ENCODE peak calls at places on chromosomes 12 and 14, in seven cellular contexts. F, D, L, M, I, K and E are unnamed samples.

GRCh38 chr14:106343636-106344035 is 817.3 kb downstream of the TMEM121 start:
- DNase-seq in F (no peak), D (no peak), L (no peak), M (no peak), I (no peak), K (no peak), E (no peak)

GRCh38 chr14:31802838-31803237 is 241.6 kb downstream of the NUBPL start:
- DNase-seq in F (no peak), D (no peak), L (no peak), M (no peak), I (no peak), K (no peak), E (no peak)

GRCh38 chr14:99809864-99810854 is 16.9 kb downstream of the EML1 start:
- DNase-seq in F (no peak), D (peak; percentile 39), L (no peak), M (no peak), I (no peak), K (peak; percentile 35), E (no peak)

GRCh38 chr14:97218713-97219355 is 421.7 kb downstream of the VRK1 start:
- DNase-seq in F (no peak), D (no peak), L (no peak), M (no peak), I (no peak), K (no peak), E (no peak)

GRCh38 chr12:109621271-109621671 is 47.7 kb downstream of the MVK start:
- DNase-seq in F (no peak), D (no peak), L (no peak), M (no peak), I (no peak), K (no peak), E (no peak)

GRCh38 chr12:21659383-21659782 is 1.7 kb upstream of the LDHB start:
- DNase-seq in F (no peak), D (no peak), L (no peak), M (no peak), I (no peak), K (no peak), E (peak; percentile 12)

GRCh38 chr14:21099596-21099985 is 1.1 kb upstream of the ZNF219 start:
- DNase-seq in F (no peak), D (no peak), L (no peak), M (no peak), I (no peak), K (no peak), E (no peak)

GRCh38 chr12:125954362-125954761 is 889.1 kb downstream of the AACS start:
- DNase-seq in F (no peak), D (no peak), L (no peak), M (no peak), I (no peak), K (no peak), E (no peak)

GRCh38 chr12:103882861-103883596 is 42.0 kb upstream of the NT5DC3 start:
- DNase-seq in F (no peak), D (no peak), L (no peak), M (no peak), I (no peak), K (no peak), E (no peak)

GRCh38 chr12:3200032-3200617 is 122.9 kb downstream of the TSPAN9 start:
- DNase-seq in F (no peak), D (peak; percentile 53), L (peak; percentile 16), M (peak; percentile 65), I (no peak), K (no peak), E (no peak)

GRCh38 chr12:110266381-110266909 is 14.6 kb upstream of the ATP2A2 start:
- DNase-seq in F (no peak), D (no peak), L (no peak), M (no peak), I (peak; percentile 46), K (no peak), E (no peak)

GRCh38 chr14:68884031-68885030 is 91.5 kb upstream of the ZFP36L1 start:
- DNase-seq in F (no peak), D (no peak), L (peak; percentile 30), M (peak; percentile 96), I (no peak), K (no peak), E (no peak)
- TF ChIP-seq POLR2A in F (no peak), D (no peak), L (no peak), M (no peak), I (no peak), K (no peak), E (no peak)

GRCh38 chr12:6871052-6871957 is 1.8 kb downstream of the SPSB2 start:
- DNase-seq in F (no peak), D (peak; percentile 45), L (peak; percentile 83), M (no peak), I (peak; percentile 71), K (no peak), E (peak; percentile 54)

GRCh38 chr12:6873094-6874006 is at the start of gene SPSB2:
- DNase-seq in F (peak; percentile 69), D (peak; percentile 99), L (peak; percentile 99), M (peak; percentile 92), I (peak; percentile 96), K (peak; percentile 94), E (peak; percentile 98)

GRCh38 chr12:6869049-6870021 is 2.0 kb downstream of the TPI1 start:
- DNase-seq in F (peak; percentile 27), D (peak; percentile 91), L (peak; percentile 90), M (peak; percentile 70), I (peak; percentile 85), K (peak; percentile 69), E (peak; percentile 89)

GRCh38 chr12:6868211-6869048 is 1.1 kb downstream of the TPI1 start:
- DNase-seq in F (no peak), D (no peak), L (no peak), M (peak; percentile 29), I (peak; percentile 36), K (no peak), E (peak; percentile 64)

DNA sequence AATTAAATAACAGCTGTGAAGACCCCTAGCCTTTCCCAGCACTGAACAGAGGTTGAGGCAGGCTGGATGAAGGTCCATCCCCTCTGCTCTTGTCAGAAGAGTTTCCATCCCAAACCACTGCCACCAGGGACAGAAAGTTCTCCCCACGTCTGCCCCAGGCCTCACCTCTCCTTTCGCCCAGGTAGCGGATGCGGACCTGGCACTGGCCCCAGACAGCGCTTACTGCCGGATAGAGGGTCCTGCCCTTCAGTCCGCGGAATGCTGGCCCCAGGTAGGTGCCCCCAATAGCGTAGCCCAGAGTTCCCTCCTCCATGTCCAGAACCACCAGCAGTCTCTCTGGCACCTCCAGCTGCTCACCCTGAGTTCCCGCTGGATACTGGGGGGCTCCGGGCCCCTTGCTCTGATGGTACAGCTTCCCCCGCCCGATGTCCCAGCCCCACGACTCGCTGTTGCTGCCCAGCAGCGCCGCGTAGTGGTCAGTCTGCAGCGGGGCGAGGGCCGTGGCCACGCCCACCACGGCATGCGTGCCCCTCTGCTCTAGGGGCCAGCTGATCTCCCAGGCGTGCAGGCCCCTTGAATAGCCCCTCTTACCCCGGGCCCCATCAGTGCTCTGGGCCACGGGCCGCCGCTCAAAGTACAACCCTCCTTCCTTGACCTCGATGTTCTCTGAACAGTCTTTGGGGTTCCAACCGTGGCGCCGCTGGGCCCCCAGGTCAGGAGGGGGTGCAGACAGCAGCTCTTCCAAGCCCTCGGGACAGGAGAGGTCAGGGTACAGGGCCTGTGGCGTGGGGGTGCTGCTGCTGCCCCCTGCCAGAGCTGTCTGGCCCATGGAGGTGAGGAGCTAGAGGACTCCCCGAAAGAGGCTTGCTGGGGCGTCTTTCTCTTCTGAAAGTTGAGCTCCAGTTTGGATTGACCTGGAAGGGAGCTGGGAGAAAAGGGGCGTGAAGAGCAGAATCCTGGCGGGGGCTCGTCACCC is 742 bp downstream of the SPSB2 start:
- DNase-seq in F (peak; percentile 26), D (peak; percentile 88), L (peak; percentile 91), M (peak; percentile 64), I (peak; percentile 89), K (peak; percentile 76), E (peak; percentile 90)
- TF ChIP-seq POLR2A in F (peak; percentile 81), D (no peak), L (no peak), M (no peak), I (peak; percentile 30), K (no peak), E (no peak)

DNA sequence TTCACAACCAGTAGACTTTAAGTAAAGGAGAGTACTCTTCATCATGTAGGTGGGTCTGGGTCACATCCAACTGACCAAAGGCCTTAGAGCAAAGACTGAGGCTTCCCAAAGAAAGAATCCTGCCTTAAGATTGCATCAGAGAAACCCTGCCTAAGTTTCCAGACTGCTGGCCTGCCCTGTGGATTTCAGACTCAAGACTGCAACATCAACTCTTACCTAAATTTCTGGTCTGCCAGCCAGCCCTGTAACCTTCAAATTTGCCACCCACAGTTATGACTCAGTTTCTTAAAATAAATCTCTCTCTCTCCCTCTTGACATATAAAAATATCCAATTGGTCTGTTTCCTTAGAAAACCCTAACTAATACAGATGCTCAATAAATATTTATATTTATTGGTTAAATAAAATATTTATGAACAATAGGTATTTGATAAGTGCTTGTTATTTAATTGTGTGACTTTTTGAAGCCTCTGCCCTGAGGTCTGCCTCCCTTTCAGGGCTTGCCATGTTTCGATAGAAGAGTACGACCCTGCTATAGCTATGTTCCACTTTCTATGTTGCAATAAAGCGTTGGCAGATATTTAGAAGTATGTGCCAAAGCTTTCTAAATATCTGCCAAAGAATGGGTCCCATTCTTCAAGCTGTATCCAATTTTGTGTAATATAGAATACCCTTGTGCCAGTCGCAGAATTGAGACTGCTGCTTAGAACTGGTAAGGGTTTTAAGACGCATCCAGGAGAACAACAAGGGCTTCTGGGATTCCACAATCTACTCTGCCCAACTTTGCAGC is 65.7 kb downstream of the TMEM30B start:
- DNase-seq in F (no peak), D (no peak), L (no peak), M (peak; percentile 45), I (no peak), K (no peak), E (no peak)
- TF ChIP-seq POLR2A in F (no peak), D (no peak), L (no peak), M (no peak), I (no peak), K (no peak), E (no peak)

GRCh38 chr14:94484476-94484875 is 8.5 kb upstream of the SERPINA9 start:
- DNase-seq in F (no peak), D (no peak), L (no peak), M (no peak), I (no peak), K (no peak), E (no peak)

GRCh38 chr14:94483071-94483451 is 7.1 kb upstream of the SERPINA9 start:
- DNase-seq in F (peak; percentile 68), D (no peak), L (no peak), M (no peak), I (no peak), K (no peak), E (no peak)

GRCh38 chr14:94480809-94481208 is 4.8 kb upstream of the SERPINA9 start:
- DNase-seq in F (no peak), D (no peak), L (no peak), M (no peak), I (no peak), K (no peak), E (no peak)

GRCh38 chr14:94483729-94484275 is 7.8 kb upstream of the SERPINA9 start:
- DNase-seq in F (no peak), D (no peak), L (no peak), M (peak; percentile 56), I (no peak), K (no peak), E (no peak)

DNA sequence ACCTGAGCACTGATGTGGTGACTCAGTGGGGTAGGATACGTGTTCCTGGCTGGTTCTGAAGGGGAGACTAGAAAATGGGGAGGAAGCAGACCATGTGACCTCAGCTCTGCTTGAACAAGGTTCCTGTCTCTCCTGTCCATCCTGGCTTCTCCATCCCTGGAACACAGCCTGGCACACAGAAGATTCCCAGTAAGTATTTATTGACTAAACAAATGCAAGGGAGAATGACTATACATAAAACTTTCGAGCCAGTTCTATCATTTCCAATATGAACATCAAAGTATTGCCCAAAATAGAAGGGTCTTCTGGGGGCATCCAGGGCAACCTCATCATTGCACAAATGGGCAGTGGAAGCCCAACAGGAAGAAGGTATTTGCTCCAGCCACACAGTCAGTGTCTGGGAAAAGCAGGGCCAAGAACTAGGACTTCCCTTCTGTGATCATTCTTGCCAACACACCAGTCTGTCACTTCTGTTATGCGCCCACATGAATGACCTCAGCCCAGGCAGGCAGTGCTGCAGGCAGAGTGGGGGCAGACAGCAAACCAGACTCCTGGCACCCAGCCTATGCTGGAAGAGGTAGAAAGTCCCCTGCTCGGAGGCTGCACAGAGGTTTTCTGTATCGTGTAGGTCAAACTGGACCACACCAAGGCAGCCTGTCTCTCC is 5.6 kb upstream of the SERPINA9 start:
- DNase-seq in F (peak; percentile 61), D (no peak), L (no peak), M (peak; percentile 55), I (no peak), K (no peak), E (no peak)
- TF ChIP-seq POLR2A in F (no peak), D (no peak), L (no peak), M (no peak), I (no peak), K (no peak), E (no peak)